ENCODE peak calls at places on chromosome 12, in five cellular contexts. Q, A, Z, E and C are unnamed samples.

GRCh38 chr12:50600364-50600763 is 95.6 kb downstream of the DIP2B start:
- DNase-seq in Z (no peak), Q (no peak), E (no peak), A (no peak), C (peak)

GRCh38 chr12:2115101-2115845 is 62.5 kb downstream of the CACNA1C start:
- DNase-seq in Z (no peak), E (no peak), A (no peak), Q (no peak), C (no peak)

GRCh38 chr12:49482095-49483051 is 56.5 kb upstream of the KCNH3 start:
- DNase-seq in E (no peak), Q (no peak), A (no peak), Z (no peak), C (no peak)

GRCh38 chr12:13367973-13368372 is 171.4 kb downstream of the EMP1 start:
- DNase-seq in Q (no peak), E (peak), Z (no peak), A (no peak), C (no peak)

GRCh38 chr12:91744613-91745012 is 401.0 kb downstream of the BTG1 start:
- DNase-seq in Q (no peak), E (no peak), A (no peak), Z (no peak), C (no peak)

GRCh38 chr12:105233045-105233905 is 2.7 kb downstream of the APPL2 start:
- DNase-seq in Q (no peak), A (no peak), E (no peak), Z (no peak), C (no peak)

GRCh38 chr12:102484017-102484731 is 3.8 kb upstream of the IGF1 start:
- DNase-seq in Q (peak), Z (peak), E (peak), A (peak), C (no peak)

GRCh38 chr12:111430418-111431353 is 25.0 kb downstream of the SH2B3 start:
- DNase-seq in E (no peak), A (no peak), Z (no peak), Q (no peak), C (no peak)

GRCh38 chr12:114401346-114402320 is 4.3 kb downstream of the TBX5 start:
- DNase-seq in Q (no peak), Z (no peak), A (no peak), E (no peak), C (no peak)

GRCh38 chr12:10190558-10191388 is 11.9 kb downstream of the TMEM52B start:
- DNase-seq in A (peak), Q (peak), Z (peak), E (peak), C (no peak)

GRCh38 chr12:49298160-49298559 is 3.2 kb downstream of the PRPH start:
- DNase-seq in Z (no peak), Q (no peak), A (no peak), E (no peak), C (no peak)

GRCh38 chr12:104136577-104136976 is 1.4 kb downstream of the NFYB start:
- DNase-seq in A (no peak), Q (no peak), Z (no peak), E (no peak), C (no peak)

GRCh38 chr12:111995782-111996480 is 17.0 kb downstream of the TMEM116 start:
- DNase-seq in Z (no peak), A (no peak), E (no peak), Q (no peak), C (no peak)

GRCh38 chr12:65825573-65826512 is 1.6 kb downstream of the HMGA2 start:
- DNase-seq in Q (no peak), Z (peak), E (peak), A (peak), C (peak)

GRCh38 chr12:32198555-32198954 is 91.9 kb downstream of the BICD1 start:
- DNase-seq in E (no peak), Z (peak), Q (no peak), A (no peak), C (no peak)

GRCh38 chr12:121175383-121176119 is 34.4 kb upstream of the P2RX4 start:
- DNase-seq in A (no peak), Z (no peak), E (no peak), Q (no peak), C (no peak)

GRCh38 chr12:122006186-122006926 is 15.3 kb upstream of the BCL7A start:
- DNase-seq in Q (no peak), E (no peak), A (no peak), Z (no peak), C (no peak)

DNA sequence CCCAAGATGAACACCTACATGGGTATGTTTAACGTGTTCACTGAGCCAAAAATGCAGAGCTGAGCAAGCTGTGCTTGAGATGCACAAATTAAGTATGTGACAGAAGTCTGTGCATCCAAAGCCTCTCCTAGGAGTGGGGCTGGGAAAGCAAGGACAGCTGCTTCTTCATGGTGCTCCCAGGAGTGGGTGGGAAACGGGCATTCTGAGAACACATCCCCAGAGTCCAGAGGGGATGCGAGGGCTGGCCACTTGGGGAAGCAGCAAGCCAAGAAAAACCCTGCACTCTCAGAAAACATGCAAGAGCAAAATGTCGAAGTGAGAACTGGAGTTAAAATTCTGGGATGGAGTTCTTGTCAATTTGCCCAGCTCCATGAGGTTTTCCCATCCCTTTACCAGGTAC is 414.3 kb downstream of the BCAT1 start:
- DNase-seq in E (no peak), Q (no peak), A (no peak), Z (no peak), C (no peak)
- TF ChIP-seq CTCF in E (no peak), Q (no peak), A (no peak), Z (no peak), C (no peak)

GRCh38 chr12:21065845-21066244 is 65.1 kb upstream of the SLCO1B1 start:
- DNase-seq in Q (no peak), Z (peak), A (peak), E (no peak), C (no peak)
- TF ChIP-seq CTCF in Q (no peak), Z (peak), A (no peak), E (peak), C (peak)

DNA sequence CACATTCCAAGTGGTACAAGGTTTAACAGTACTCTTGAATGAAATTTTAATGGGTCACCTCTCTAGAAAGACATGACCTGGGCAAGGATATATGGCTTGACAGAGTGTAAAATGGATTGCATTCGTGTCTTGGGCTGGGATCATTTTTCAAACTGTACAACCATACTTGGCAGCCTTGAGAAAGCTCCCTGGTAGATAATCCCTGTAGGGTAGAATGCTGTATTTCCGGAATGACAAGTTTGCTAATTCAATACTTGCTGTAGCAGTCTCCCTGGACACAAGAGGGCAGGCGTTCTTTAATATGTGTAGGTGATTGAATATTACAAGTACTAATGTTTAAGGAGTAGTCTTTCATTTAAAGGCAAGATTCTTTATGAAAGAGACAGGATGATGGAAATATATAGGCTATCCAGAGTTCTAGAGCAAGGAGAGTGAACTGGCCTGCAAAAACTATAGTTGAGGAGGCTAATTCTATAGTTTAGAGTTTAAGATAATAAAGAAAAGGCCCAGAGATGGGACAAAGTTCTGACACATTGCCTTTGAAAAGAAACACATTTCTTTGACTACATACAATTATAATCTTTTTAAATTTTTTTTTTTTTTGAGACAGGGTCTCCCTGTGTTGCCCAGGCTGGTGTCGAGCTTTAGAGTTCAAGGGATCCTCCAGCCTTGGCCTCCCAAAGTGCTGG is 53.4 kb downstream of the PLBD1 start:
- DNase-seq in E (peak), A (no peak), Q (peak), Z (peak), C (no peak)
- TF ChIP-seq CTCF in E (peak), A (peak), Q (peak), Z (peak), C (peak)

GRCh38 chr12:54412786-54413185 is 6.3 kb downstream of the ITGA5 start:
- DNase-seq in E (no peak), A (no peak), Q (no peak), Z (no peak), C (no peak)
- TF ChIP-seq CTCF in E (no peak), A (no peak), Q (no peak), Z (no peak), C (no peak)